ENCODE peak calls at places on chromosomes 5 and 9, in eight cellular contexts. G, F, W, C, E, X, Y and M are unnamed samples. For H3K27me3, the result is how much of the 10 kb centered on the place peaks cover.

GRCh38 chr9:19513671-19514275 is 105.0 kb downstream of the ACER2 start:
- DNase-seq in G (no peak), F (no peak), W (no peak), C (no peak), E (no peak), X (no peak), Y (no peak), M (no peak)

GRCh38 chr9:13718539-13718938 is 439.0 kb upstream of the MPDZ start:
- DNase-seq in G (no peak), F (no peak), W (no peak), C (no peak), E (peak), X (no peak), Y (peak), M (no peak)

GRCh38 chr9:131298341-131298740 is 8.8 kb downstream of the PLPP7 start:
- DNase-seq in G (no peak), F (no peak), W (no peak), C (no peak), E (no peak), X (no peak), Y (no peak), M (no peak)

GRCh38 chr9:92669527-92669889 is 423 bp downstream of the IPPK start:
- DNase-seq in G (peak), F (no peak), W (peak), C (peak), E (no peak), X (peak), Y (no peak), M (peak)

GRCh38 chr9:91211414-91211813 is 150.3 kb downstream of the AUH start:
- DNase-seq in G (no peak), F (no peak), W (no peak), C (no peak), E (no peak), X (no peak), Y (no peak), M (no peak)

GRCh38 chr9:86282979-86283535 is 719 bp upstream of the ISCA1 start:
- DNase-seq in G (no peak), F (no peak), W (no peak), C (no peak), E (peak), X (no peak), Y (peak), M (peak)

GRCh38 chr5:37840036-37840909 is at the start of gene GDNF:
- DNase-seq in G (peak), F (no peak), W (peak), C (peak), E (peak), X (peak), Y (peak), M (peak)

GRCh38 chr5:81225463-81225862 is 7.7 kb upstream of the CKMT2 start:
- DNase-seq in G (no peak), F (no peak), W (no peak), C (no peak), E (no peak), X (no peak), Y (no peak), M (no peak)

GRCh38 chr5:179485845-179486575 is 64.3 kb upstream of the RUFY1 start:
- DNase-seq in G (no peak), F (no peak), W (no peak), C (no peak), E (peak), X (no peak), Y (no peak), M (peak)

GRCh38 chr9:97876061-97876460 is 23.0 kb downstream of the FOXE1 start:
- DNase-seq in G (no peak), F (no peak), W (no peak), C (no peak), E (no peak), X (no peak), Y (no peak), M (no peak)

GRCh38 chr9:135607401-135608293 is 31.7 kb downstream of the GLT6D1 start:
- DNase-seq in G (no peak), F (no peak), W (no peak), C (no peak), E (no peak), X (peak), Y (no peak), M (peak)

GRCh38 chr5:175609504-175609903 is 48.4 kb upstream of the HRH2 start:
- DNase-seq in G (no peak), F (no peak), W (no peak), C (no peak), E (no peak), X (no peak), Y (no peak), M (no peak)

GRCh38 chr5:178428341-178429155 is 161.6 kb downstream of the COL23A1 start:
- DNase-seq in G (peak), F (no peak), W (no peak), C (no peak), E (no peak), X (peak), Y (no peak), M (no peak)

GRCh38 chr9:82132024-82132423 is 143.5 kb downstream of the SPATA31D1 start:
- DNase-seq in G (no peak), F (no peak), W (peak), C (no peak), E (no peak), X (no peak), Y (no peak), M (no peak)

GRCh38 chr5:171762841-171763408 is 22.7 kb upstream of the SMIM23 start:
- DNase-seq in G (no peak), F (no peak), W (no peak), C (no peak), E (peak), X (no peak), Y (no peak), M (no peak)

GRCh38 chr9:89515416-89515815 is 17.5 kb upstream of the SEMA4D start:
- DNase-seq in G (no peak), F (no peak), W (no peak), C (no peak), E (no peak), X (no peak), Y (peak), M (no peak)

GRCh38 chr5:21199087-21199486 is 1211.1 kb upstream of the CDH18 start:
- DNase-seq in G (no peak), F (no peak), W (no peak), C (no peak), E (no peak), X (no peak), Y (no peak), M (no peak)

GRCh38 chr9:37503736-37504135 is 18.0 kb downstream of the POLR1E start:
- DNase-seq in G (no peak), F (no peak), W (no peak), C (no peak), E (peak), X (no peak), Y (peak), M (no peak)

GRCh38 chr5:79924936-79925893 is 65.8 kb downstream of the MTX3 start:
- DNase-seq in G (peak), F (no peak), W (peak), C (peak), E (peak), X (no peak), Y (peak), M (no peak)

GRCh38 chr5:172951381-172952033 is 7.7 kb upstream of the RPL26L1 start:
- DNase-seq in G (no peak), F (no peak), W (no peak), C (no peak), E (no peak), X (no peak), Y (no peak), M (no peak)

GRCh38 chr5:120901199-120901598 is 437.1 kb downstream of the PRR16 start:
- DNase-seq in G (no peak), F (no peak), W (no peak), C (no peak), E (peak), X (no peak), Y (peak), M (no peak)

GRCh38 chr9:89481161-89481915 is 16.6 kb downstream of the SEMA4D start:
- DNase-seq in G (no peak), F (no peak), W (no peak), C (no peak), E (no peak), X (no peak), Y (no peak), M (no peak)

GRCh38 chr5:26942481-26942880 is 95.9 kb downstream of the CDH9 start:
- DNase-seq in G (no peak), F (no peak), W (no peak), C (no peak), E (no peak), X (no peak), Y (peak), M (no peak)

GRCh38 chr5:172870261-172870806 is 36.3 kb downstream of the ERGIC1 start:
- DNase-seq in G (no peak), F (no peak), W (no peak), C (no peak), E (peak), X (no peak), Y (peak), M (no peak)

GRCh38 chr5:67636091-67636490 is 439.5 kb upstream of the CD180 start:
- DNase-seq in G (no peak), F (no peak), W (no peak), C (no peak), E (no peak), X (no peak), Y (no peak), M (no peak)

GRCh38 chr5:102554728-102555127 is 55.9 kb upstream of the SLCO6A1 start:
- DNase-seq in G (peak), F (peak), W (peak), C (peak), E (no peak), X (no peak), Y (peak), M (no peak)

GRCh38 chr9:2453701-2454100 is 167.9 kb upstream of the VLDLR start:
- DNase-seq in G (no peak), F (no peak), W (no peak), C (peak), E (no peak), X (no peak), Y (no peak), M (no peak)
- H3K4me2 ChIP-seq in G (no peak), F (no peak), W (no peak), C (no peak), E (no peak), X (no peak), Y (no peak), M (no peak)

GRCh38 chr9:34237836-34238235 is 59.0 kb downstream of the UBAP1 start:
- DNase-seq in G (no peak), F (no peak), W (no peak), C (no peak), E (peak), X (no peak), Y (no peak), M (no peak)

GRCh38 chr9:34242830-34243229 is 64.0 kb downstream of the UBAP1 start:
- DNase-seq in G (no peak), F (no peak), W (no peak), C (no peak), E (peak), X (no peak), Y (no peak), M (no peak)

DNA sequence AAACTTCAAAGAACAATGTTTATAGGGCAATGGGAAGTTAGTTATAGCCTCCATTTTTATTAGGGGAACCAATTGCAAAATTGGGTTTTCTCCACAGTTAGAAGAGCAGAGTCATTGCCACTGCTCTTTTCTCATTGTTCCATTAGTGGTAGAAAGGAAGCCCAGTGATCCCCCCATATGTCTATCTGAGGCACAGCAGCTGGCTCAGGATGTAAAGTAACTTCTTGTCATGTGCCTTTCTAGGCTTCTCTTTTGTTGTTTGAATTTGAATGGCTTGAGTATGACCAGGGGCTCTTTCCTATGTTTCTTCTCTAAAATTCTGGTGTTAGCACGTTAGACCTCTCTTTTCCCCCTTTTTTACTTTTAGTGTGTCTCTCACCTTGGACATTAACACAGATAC is 61.2 kb downstream of the UBAP1 start:
- DNase-seq in G (no peak), F (no peak), W (no peak), C (peak), E (no peak), X (no peak), Y (no peak), M (no peak)
- H3K27me3 ChIP-seq in G (under half), F (under half), W (under half), C (under half), E (under half), X (under half), Y (under half), M (under half)

GRCh38 chr9:107559499-107560086 is 70.0 kb upstream of the KLF4 start:
- DNase-seq in G (no peak), F (no peak), W (no peak), C (no peak), E (no peak), X (no peak), Y (no peak), M (peak)

GRCh38 chr9:107557236-107557990 is 67.8 kb upstream of the KLF4 start:
- DNase-seq in G (no peak), F (peak), W (no peak), C (no peak), E (no peak), X (no peak), Y (peak), M (peak)
- TF ChIP-seq EZH2phosphoT487 in G (no peak), F (no peak), W (no peak), C (no peak), E (no peak), X (no peak), Y (no peak), M (no peak)

GRCh38 chr5:155872801-155873200 is 454.2 kb upstream of the SGCD start:
- DNase-seq in G (no peak), F (no peak), W (no peak), C (no peak), E (peak), X (no peak), Y (no peak), M (no peak)

GRCh38 chr5:155870636-155871035 is 456.3 kb upstream of the SGCD start:
- DNase-seq in G (no peak), F (no peak), W (no peak), C (no peak), E (no peak), X (no peak), Y (no peak), M (no peak)

GRCh38 chr5:155871623-155872022 is 455.3 kb upstream of the SGCD start:
- DNase-seq in G (no peak), F (no peak), W (no peak), C (peak), E (no peak), X (no peak), Y (no peak), M (no peak)

DNA sequence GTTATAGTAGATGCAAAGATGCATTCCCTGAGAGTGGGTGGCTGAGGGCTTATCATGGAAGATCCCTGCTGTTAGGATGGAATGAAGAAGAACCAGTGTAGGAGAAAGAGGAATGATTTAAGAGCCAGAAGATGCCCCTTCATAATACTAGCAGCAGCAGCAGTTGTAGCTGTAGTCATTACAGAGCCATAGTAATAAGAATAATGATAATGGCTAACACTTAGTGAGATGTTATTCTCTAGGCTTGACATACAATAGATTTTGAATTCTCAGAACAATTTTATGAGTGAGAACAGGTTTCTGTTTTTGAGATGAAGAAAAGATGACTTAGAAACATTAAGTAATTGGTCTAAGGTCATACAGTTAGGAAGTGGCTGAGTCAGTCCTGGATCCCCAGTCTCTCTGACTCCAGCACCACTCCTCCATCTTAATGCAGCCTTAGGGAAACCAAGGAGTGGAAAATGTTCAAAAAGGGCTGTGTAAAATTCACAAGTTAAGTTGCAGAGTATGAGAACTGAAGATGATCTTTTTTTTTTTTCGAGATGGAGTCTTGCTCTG is 459.4 kb upstream of the SGCD start:
- DNase-seq in G (no peak), F (no peak), W (no peak), C (no peak), E (peak), X (no peak), Y (no peak), M (no peak)
- H3K4me2 ChIP-seq in G (no peak), F (no peak), W (no peak), C (no peak), E (no peak), X (no peak), Y (no peak), M (no peak)

GRCh38 chr5:140690376-140690932 is 716 bp downstream of the HARS1 start:
- DNase-seq in G (no peak), F (peak), W (no peak), C (no peak), E (peak), X (no peak), Y (peak), M (peak)
- H3K27me3 ChIP-seq in G (under half), F (under half), W (under half), C (under half), E (under half), X (under half), Y (under half), M (under half)

DNA sequence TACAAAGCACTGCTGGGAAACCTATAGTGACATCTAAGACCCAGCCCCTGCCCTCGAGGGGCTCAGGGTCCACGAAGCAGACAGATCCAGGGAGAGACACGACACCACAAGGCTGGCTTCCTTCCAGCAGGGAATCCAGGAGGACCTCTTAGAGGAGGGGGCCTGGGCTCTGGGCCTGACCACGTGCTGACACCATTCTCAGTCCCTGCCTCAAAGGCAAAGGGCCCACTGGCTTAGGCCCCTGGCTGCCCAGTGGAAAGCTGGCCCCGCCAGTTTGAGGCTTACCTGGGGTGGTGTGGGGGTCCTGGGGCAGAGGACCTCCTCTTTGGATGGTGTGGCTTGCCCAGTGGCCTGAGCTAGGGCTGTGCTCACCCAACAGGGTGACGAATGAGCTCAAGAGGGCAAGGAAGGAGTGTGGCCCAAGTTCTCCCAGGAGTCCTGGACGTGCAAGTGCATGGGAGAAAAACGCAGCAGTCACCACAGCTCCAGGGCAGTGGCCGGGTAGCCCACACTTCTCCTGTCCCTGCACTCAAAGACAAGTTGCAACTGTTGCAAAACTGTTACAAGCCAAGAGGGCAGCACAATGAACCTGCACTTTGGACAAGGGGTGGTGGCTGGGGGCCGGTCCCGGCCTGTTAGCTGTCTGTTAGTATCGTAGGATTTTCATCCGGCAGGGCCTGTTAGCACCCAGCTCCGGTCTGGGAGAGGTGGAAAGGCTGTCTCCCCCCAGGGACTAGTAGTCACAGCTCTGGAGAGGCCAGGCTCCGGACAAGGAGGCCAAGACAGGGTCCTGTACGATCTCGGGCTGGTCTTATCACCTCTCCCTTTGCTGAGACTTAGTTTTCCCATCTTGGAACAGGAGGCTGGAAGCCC is 1.5 kb upstream of the SARDH start:
- DNase-seq in G (no peak), F (no peak), W (no peak), C (no peak), E (no peak), X (peak), Y (no peak), M (peak)
- TF ChIP-seq EZH2phosphoT487 in G (no peak), F (no peak), W (no peak), C (no peak), E (no peak), X (no peak), Y (no peak), M (no peak)

DNA sequence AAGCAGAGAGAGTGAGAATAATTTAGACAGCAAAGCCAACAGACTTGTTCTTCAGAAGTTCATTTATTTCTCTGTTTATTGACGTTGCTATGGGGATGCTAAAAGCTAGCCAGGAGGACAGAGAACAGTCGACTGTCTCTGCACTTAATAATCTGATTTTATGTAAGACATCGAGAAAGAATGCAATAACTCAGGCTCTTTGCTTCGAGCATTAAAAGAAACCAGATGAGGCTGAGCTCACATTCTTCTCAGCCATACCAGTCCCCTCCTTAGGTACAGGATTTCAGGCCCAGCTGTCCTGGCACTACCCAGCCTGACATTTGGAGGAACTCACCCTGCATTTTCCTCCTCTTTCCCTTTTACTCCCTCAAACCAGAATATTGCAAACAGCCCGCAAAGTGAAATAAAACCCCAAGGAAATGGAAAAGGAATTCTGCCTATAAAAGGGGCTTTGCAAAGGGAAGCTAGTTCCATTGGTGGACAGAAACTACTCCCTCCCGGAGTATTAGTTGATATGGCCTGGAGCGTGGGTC is 44.5 kb upstream of the DPYSL3 start:
- DNase-seq in G (no peak), F (no peak), W (no peak), C (no peak), E (peak), X (peak), Y (no peak), M (peak)
- H3K4me2 ChIP-seq in G (peak), F (no peak), W (no peak), C (no peak), E (peak), X (peak), Y (no peak), M (peak)